ENCODE peak calls at places on chromosomes 6 and 20, in eight cellular contexts. T is cardiac septum; O is GM04503; U is effector memory CD4-positive, alpha-beta T cell; Q is HT1080; N is mesothelial cell of epicardium; I is stimulated activated CD8-positive, alpha-beta memory T cell treated with anti-CD3 and anti-CD28 coated beads, Interleukin-15, amount 100 ng/mL, for 4 hours; L is activated CD4-positive, alpha-beta T cell treated with anti-CD3 and anti-CD28 coated beads, Interleukin-2, amount 50 U/mL, for 1 hour. R is an unnamed sample.

GRCh38 chr6:1987640-1988039 is 257.8 kb downstream of the GMDS start:
- DNase-seq in T (no peak), U (no peak), N (no peak), I (no peak), Q (peak; percentile 74), L (no peak), O (no peak), R (peak; percentile 35)

GRCh38 chr6:85669735-85670194 is 27.1 kb upstream of the SYNCRIP start:
- DNase-seq in Q (peak; percentile 87), O (no peak), T (no peak), L (peak; percentile 28), N (no peak), U (peak; percentile 24), I (no peak), R (no peak)

GRCh38 chr6:28922004-28922840 is 1.6 kb downstream of the TRIM27 start:
- DNase-seq in Q (peak; percentile 71), I (no peak), O (no peak), L (peak; percentile 14), T (no peak), U (no peak), N (no peak), R (no peak)

GRCh38 chr6:146666909-146667308 is 68.1 kb downstream of the ADGB start:
- DNase-seq in N (no peak), L (no peak), O (no peak), T (no peak), Q (no peak), I (no peak), U (no peak), R (no peak)

GRCh38 chr6:21504790-21505189 is 88.8 kb upstream of the SOX4 start:
- DNase-seq in I (no peak), U (no peak), O (no peak), T (no peak), L (no peak), Q (no peak), N (no peak), R (peak; percentile 5)

GRCh38 chr6:26195924-26196845 is 109.0 kb downstream of the HFE start:
- DNase-seq in L (peak; percentile 11), U (no peak), I (no peak), Q (peak; percentile 55), T (no peak), O (no peak), N (no peak), R (no peak)

GRCh38 chr6:6711832-6712231 is 123.3 kb downstream of the LY86 start:
- DNase-seq in I (no peak), T (no peak), O (no peak), N (no peak), L (no peak), Q (no peak), U (no peak), R (no peak)

GRCh38 chr6:159212881-159213280 is 43.7 kb downstream of the FNDC1 start:
- DNase-seq in L (no peak), Q (no peak), O (no peak), T (no peak), U (no peak), N (no peak), I (no peak), R (no peak)

GRCh38 chr20:48461351-48461750 is 366.4 kb downstream of the PREX1 start:
- DNase-seq in O (no peak), T (no peak), N (no peak), U (no peak), L (no peak), Q (no peak), I (no peak), R (no peak)

GRCh38 chr6:163717106-163717764 is 302.7 kb downstream of the QKI start:
- DNase-seq in L (no peak), Q (no peak), U (no peak), I (no peak), O (no peak), T (no peak), N (no peak), R (no peak)

GRCh38 chr20:37323985-37324384 is 22.0 kb upstream of the SRC start:
- DNase-seq in I (no peak), L (no peak), U (no peak), Q (no peak), T (no peak), O (peak; percentile 91), N (no peak), R (peak; percentile 27)

GRCh38 chr6:79713701-79714322 is 82.7 kb downstream of the SH3BGRL2 start:
- DNase-seq in Q (peak; percentile 21), L (peak; percentile 31), U (no peak), O (peak; percentile 1), N (no peak), T (no peak), I (no peak), R (peak; percentile 24)